ENCODE peak calls at places on chromosomes 6 and 20, in nine cellular contexts. One of them, this sample, is unnamed.

GRCh38 chr20:36343641-36344040 is 37.5 kb downstream of the DLGAP4 start:
- DNase-seq in NCI-H1105 treated with DMSO at 0.1 percent for 48 hours: no peak
- DNase-seq in GM12865: no peak
- DNase-seq in A673: no peak
- DNase-seq in NCI-H82: no peak
- DNase-seq in activated T-helper 9 cell treated with anti-CD3 and anti-CD28 coated beads, Interleukin-2, amount 50 U/mL, for 16 hours: no peak
- DNase-seq in LHCN-M2: no peak
- DNase-seq in amygdala: no peak
- DNase-seq in activated CD4-positive, alpha-beta T cell treated with anti-CD3 and anti-CD28 coated beads, Interleukin-2, amount 50 U/mL, for 24 hours: no peak
- DNase-seq in this sample: no peak

GRCh38 chr6:82589509-82590206 is 226.0 kb downstream of the TPBG start:
- DNase-seq in activated CD4-positive, alpha-beta T cell treated with anti-CD3 and anti-CD28 coated beads, Interleukin-2, amount 50 U/mL, for 24 hours: no peak
- DNase-seq in NCI-H82: peak; percentile 54
- DNase-seq in LHCN-M2: peak; percentile 91
- DNase-seq in activated T-helper 9 cell treated with anti-CD3 and anti-CD28 coated beads, Interleukin-2, amount 50 U/mL, for 16 hours: no peak
- DNase-seq in NCI-H1105 treated with DMSO at 0.1 percent for 48 hours: peak; percentile 31
- DNase-seq in A673: peak; percentile 74
- DNase-seq in GM12865: peak; percentile 85
- DNase-seq in amygdala: no peak
- DNase-seq in this sample: no peak

GRCh38 chr6:147283460-147283859 is 79.2 kb downstream of the STXBP5 start:
- DNase-seq in activated T-helper 9 cell treated with anti-CD3 and anti-CD28 coated beads, Interleukin-2, amount 50 U/mL, for 16 hours: no peak
- DNase-seq in amygdala: no peak
- DNase-seq in activated CD4-positive, alpha-beta T cell treated with anti-CD3 and anti-CD28 coated beads, Interleukin-2, amount 50 U/mL, for 24 hours: no peak
- DNase-seq in LHCN-M2: no peak
- DNase-seq in NCI-H1105 treated with DMSO at 0.1 percent for 48 hours: no peak
- DNase-seq in A673: no peak
- DNase-seq in NCI-H82: no peak
- DNase-seq in GM12865: no peak
- DNase-seq in this sample: no peak

GRCh38 chr6:70549327-70549726 is 17.4 kb upstream of the SDHAF4 start:
- DNase-seq in GM12865: no peak
- DNase-seq in NCI-H82: no peak
- DNase-seq in activated CD4-positive, alpha-beta T cell treated with anti-CD3 and anti-CD28 coated beads, Interleukin-2, amount 50 U/mL, for 24 hours: no peak
- DNase-seq in NCI-H1105 treated with DMSO at 0.1 percent for 48 hours: no peak
- DNase-seq in A673: no peak
- DNase-seq in activated T-helper 9 cell treated with anti-CD3 and anti-CD28 coated beads, Interleukin-2, amount 50 U/mL, for 16 hours: no peak
- DNase-seq in amygdala: no peak
- DNase-seq in LHCN-M2: no peak
- DNase-seq in this sample: no peak

GRCh38 chr20:45320948-45321595 is 13.0 kb upstream of the MATN4 start:
- DNase-seq in activated CD4-positive, alpha-beta T cell treated with anti-CD3 and anti-CD28 coated beads, Interleukin-2, amount 50 U/mL, for 24 hours: no peak
- DNase-seq in GM12865: peak; percentile 62
- DNase-seq in activated T-helper 9 cell treated with anti-CD3 and anti-CD28 coated beads, Interleukin-2, amount 50 U/mL, for 16 hours: no peak
- DNase-seq in LHCN-M2: no peak
- DNase-seq in NCI-H82: no peak
- DNase-seq in A673: no peak
- DNase-seq in NCI-H1105 treated with DMSO at 0.1 percent for 48 hours: no peak
- DNase-seq in amygdala: no peak
- DNase-seq in this sample: no peak

GRCh38 chr20:38216736-38217595 is 43.6 kb downstream of the KIAA1755 start:
- DNase-seq in amygdala: no peak
- DNase-seq in activated T-helper 9 cell treated with anti-CD3 and anti-CD28 coated beads, Interleukin-2, amount 50 U/mL, for 16 hours: no peak
- DNase-seq in NCI-H82: no peak
- DNase-seq in A673: no peak
- DNase-seq in activated CD4-positive, alpha-beta T cell treated with anti-CD3 and anti-CD28 coated beads, Interleukin-2, amount 50 U/mL, for 24 hours: no peak
- DNase-seq in LHCN-M2: no peak
- DNase-seq in NCI-H1105 treated with DMSO at 0.1 percent for 48 hours: no peak
- DNase-seq in GM12865: no peak
- DNase-seq in this sample: no peak

GRCh38 chr6:34709386-34709785 is 12.8 kb upstream of the ILRUN start:
- DNase-seq in A673: no peak
- DNase-seq in NCI-H82: peak; percentile 57
- DNase-seq in activated T-helper 9 cell treated with anti-CD3 and anti-CD28 coated beads, Interleukin-2, amount 50 U/mL, for 16 hours: no peak
- DNase-seq in NCI-H1105 treated with DMSO at 0.1 percent for 48 hours: no peak
- DNase-seq in LHCN-M2: peak; percentile 25
- DNase-seq in activated CD4-positive, alpha-beta T cell treated with anti-CD3 and anti-CD28 coated beads, Interleukin-2, amount 50 U/mL, for 24 hours: no peak
- DNase-seq in amygdala: peak; percentile 47
- DNase-seq in GM12865: no peak
- DNase-seq in this sample: peak; percentile 34

GRCh38 chr6:12012231-12012565 is at the start of gene HIVEP1:
- DNase-seq in NCI-H82: no peak
- DNase-seq in amygdala: no peak
- DNase-seq in LHCN-M2: peak; percentile 12
- DNase-seq in GM12865: no peak
- DNase-seq in activated T-helper 9 cell treated with anti-CD3 and anti-CD28 coated beads, Interleukin-2, amount 50 U/mL, for 16 hours: no peak
- DNase-seq in A673: peak; percentile 58
- DNase-seq in NCI-H1105 treated with DMSO at 0.1 percent for 48 hours: peak; percentile 54
- DNase-seq in activated CD4-positive, alpha-beta T cell treated with anti-CD3 and anti-CD28 coated beads, Interleukin-2, amount 50 U/mL, for 24 hours: no peak
- DNase-seq in this sample: no peak

GRCh38 chr20:1302578-1303541 is 26.1 kb downstream of the SDCBP2 start:
- DNase-seq in activated CD4-positive, alpha-beta T cell treated with anti-CD3 and anti-CD28 coated beads, Interleukin-2, amount 50 U/mL, for 24 hours: no peak
- DNase-seq in NCI-H1105 treated with DMSO at 0.1 percent for 48 hours: no peak
- DNase-seq in NCI-H82: peak; percentile 61
- DNase-seq in amygdala: no peak
- DNase-seq in LHCN-M2: peak; percentile 94
- DNase-seq in activated T-helper 9 cell treated with anti-CD3 and anti-CD28 coated beads, Interleukin-2, amount 50 U/mL, for 16 hours: no peak
- DNase-seq in GM12865: no peak
- DNase-seq in A673: no peak
- DNase-seq in this sample: no peak

GRCh38 chr6:111803804-111804203 is 69.4 kb downstream of the FYN start:
- DNase-seq in LHCN-M2: no peak
- DNase-seq in amygdala: no peak
- DNase-seq in A673: no peak
- DNase-seq in NCI-H1105 treated with DMSO at 0.1 percent for 48 hours: no peak
- DNase-seq in activated CD4-positive, alpha-beta T cell treated with anti-CD3 and anti-CD28 coated beads, Interleukin-2, amount 50 U/mL, for 24 hours: no peak
- DNase-seq in GM12865: no peak
- DNase-seq in activated T-helper 9 cell treated with anti-CD3 and anti-CD28 coated beads, Interleukin-2, amount 50 U/mL, for 16 hours: no peak
- DNase-seq in NCI-H82: no peak
- DNase-seq in this sample: no peak

GRCh38 chr20:47740225-47741184 is 44.8 kb downstream of the SULF2 start:
- DNase-seq in NCI-H82: peak; percentile 69
- DNase-seq in amygdala: no peak
- DNase-seq in activated CD4-positive, alpha-beta T cell treated with anti-CD3 and anti-CD28 coated beads, Interleukin-2, amount 50 U/mL, for 24 hours: no peak
- DNase-seq in activated T-helper 9 cell treated with anti-CD3 and anti-CD28 coated beads, Interleukin-2, amount 50 U/mL, for 16 hours: no peak
- DNase-seq in NCI-H1105 treated with DMSO at 0.1 percent for 48 hours: peak; percentile 52
- DNase-seq in GM12865: no peak
- DNase-seq in A673: peak; percentile 45
- DNase-seq in LHCN-M2: no peak
- DNase-seq in this sample: no peak

GRCh38 chr6:112149719-112150263 is 62.4 kb downstream of the FAM229B start:
- DNase-seq in NCI-H1105 treated with DMSO at 0.1 percent for 48 hours: no peak
- DNase-seq in NCI-H82: peak; percentile 74
- DNase-seq in activated CD4-positive, alpha-beta T cell treated with anti-CD3 and anti-CD28 coated beads, Interleukin-2, amount 50 U/mL, for 24 hours: no peak
- DNase-seq in activated T-helper 9 cell treated with anti-CD3 and anti-CD28 coated beads, Interleukin-2, amount 50 U/mL, for 16 hours: no peak
- DNase-seq in A673: peak; percentile 47
- DNase-seq in LHCN-M2: no peak
- DNase-seq in GM12865: no peak
- DNase-seq in amygdala: no peak
- DNase-seq in this sample: no peak

GRCh38 chr20:45080867-45081616 is 19.9 kb downstream of the KCNS1 start:
- DNase-seq in NCI-H82: peak; percentile 61
- DNase-seq in LHCN-M2: peak; percentile 37
- DNase-seq in activated CD4-positive, alpha-beta T cell treated with anti-CD3 and anti-CD28 coated beads, Interleukin-2, amount 50 U/mL, for 24 hours: no peak
- DNase-seq in GM12865: no peak
- DNase-seq in A673: peak; percentile 36
- DNase-seq in NCI-H1105 treated with DMSO at 0.1 percent for 48 hours: no peak
- DNase-seq in activated T-helper 9 cell treated with anti-CD3 and anti-CD28 coated beads, Interleukin-2, amount 50 U/mL, for 16 hours: no peak
- DNase-seq in amygdala: no peak
- DNase-seq in this sample: no peak